ENCODE peak calls at places on chromosomes 12 and 14, in four cellular contexts. B, I, S and P are unnamed samples.

GRCh38 chr14:101039031-101039754 is 135.7 kb upstream of the RTL1 start:
- DNase-seq in S (no peak), B (no peak), I (no peak), P (no peak)

GRCh38 chr14:104375551-104376201 is 203.9 kb upstream of the C14orf180 start:
- DNase-seq in B (no peak), S (no peak), I (no peak), P (no peak)

GRCh38 chr14:66066991-66067788 is 419.0 kb upstream of the CCDC196 start:
- DNase-seq in S (peak), I (no peak), B (no peak), P (no peak)

GRCh38 chr14:21534576-21534975 is 8.4 kb upstream of the SALL2 start:
- DNase-seq in S (no peak), I (no peak), B (no peak), P (no peak)

GRCh38 chr14:23360496-23360895 is 4.5 kb downstream of the EFS start:
- DNase-seq in B (no peak), S (no peak), I (no peak), P (no peak)

GRCh38 chr14:23209651-23210423 is 26.4 kb upstream of the SLC7A8 start:
- DNase-seq in S (no peak), I (peak), B (no peak), P (no peak)

GRCh38 chr12:103965255-103965589 is 450 bp upstream of the TDG start:
- DNase-seq in I (no peak), B (no peak), S (no peak), P (no peak)

GRCh38 chr12:108595711-108596647 is 1.9 kb downstream of the TMEM119 start:
- DNase-seq in S (no peak), I (no peak), B (no peak), P (no peak)

GRCh38 chr14:101017806-101018560 is 114.5 kb upstream of the RTL1 start:
- DNase-seq in S (no peak), I (no peak), B (peak), P (no peak)

GRCh38 chr14:54502602-54503001 is 7.1 kb upstream of the CGRRF1 start:
- DNase-seq in I (no peak), S (peak), B (no peak), P (no peak)

GRCh38 chr12:42770261-42770660 is 180.7 kb upstream of the PRICKLE1 start:
- DNase-seq in B (no peak), S (no peak), I (no peak), P (no peak)

GRCh38 chr14:78399316-78399889 is 229.2 kb downstream of the NRXN3 start:
- DNase-seq in I (peak), S (peak), B (no peak), P (peak)

GRCh38 chr14:54572316-54572715 is 5.4 kb downstream of the SAMD4A start:
- DNase-seq in B (no peak), S (peak), I (peak), P (no peak)

GRCh38 chr12:57832966-57833365 is 13.6 kb downstream of the CTDSP2 start:
- DNase-seq in I (no peak), S (no peak), B (no peak), P (no peak)

GRCh38 chr14:101367421-101368261 is 193.7 kb upstream of the DIO3 start:
- DNase-seq in S (no peak), B (no peak), I (no peak), P (no peak)

GRCh38 chr12:65778268-65779090 is 45.8 kb upstream of the HMGA2 start:
- DNase-seq in S (peak), I (peak), B (no peak), P (no peak)

GRCh38 chr14:55864890-55865655 is 253.1 kb upstream of the PELI2 start:
- DNase-seq in B (no peak), S (no peak), I (peak), P (no peak)

GRCh38 chr12:11607313-11608081 is 42.0 kb upstream of the ETV6 start:
- DNase-seq in S (peak), I (no peak), B (peak), P (no peak)

GRCh38 chr12:28331130-28331529 is 140.9 kb downstream of the CCDC91 start:
- DNase-seq in B (no peak), I (no peak), S (peak), P (no peak)

GRCh38 chr14:44215660-44216059 is 291.4 kb downstream of the FSCB start:
- DNase-seq in I (no peak), S (no peak), B (no peak), P (no peak)

DNA sequence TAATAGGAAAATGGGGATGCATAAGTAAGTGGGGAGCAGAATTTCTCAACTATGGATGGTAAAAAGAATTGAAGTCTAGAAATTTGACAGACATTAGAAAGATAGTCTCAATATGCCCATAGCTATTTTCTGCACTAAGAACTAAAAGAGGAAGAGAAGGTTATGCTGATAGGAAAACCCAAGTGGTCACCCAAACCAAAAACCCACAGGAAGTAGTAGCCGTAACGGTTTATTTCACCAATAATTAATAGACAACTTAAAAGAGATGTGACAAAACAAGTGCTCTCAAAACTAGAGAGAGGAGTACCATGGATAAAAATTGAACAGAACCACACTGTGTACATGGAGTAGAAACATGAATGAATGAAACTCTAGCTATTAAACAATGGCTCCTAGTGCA is 295.4 kb downstream of the FSCB start:
- DNase-seq in B (no peak), I (no peak), S (no peak), P (no peak)
- TF ChIP-seq CTCF in B (no peak), I (no peak), S (no peak), P (no peak)

DNA sequence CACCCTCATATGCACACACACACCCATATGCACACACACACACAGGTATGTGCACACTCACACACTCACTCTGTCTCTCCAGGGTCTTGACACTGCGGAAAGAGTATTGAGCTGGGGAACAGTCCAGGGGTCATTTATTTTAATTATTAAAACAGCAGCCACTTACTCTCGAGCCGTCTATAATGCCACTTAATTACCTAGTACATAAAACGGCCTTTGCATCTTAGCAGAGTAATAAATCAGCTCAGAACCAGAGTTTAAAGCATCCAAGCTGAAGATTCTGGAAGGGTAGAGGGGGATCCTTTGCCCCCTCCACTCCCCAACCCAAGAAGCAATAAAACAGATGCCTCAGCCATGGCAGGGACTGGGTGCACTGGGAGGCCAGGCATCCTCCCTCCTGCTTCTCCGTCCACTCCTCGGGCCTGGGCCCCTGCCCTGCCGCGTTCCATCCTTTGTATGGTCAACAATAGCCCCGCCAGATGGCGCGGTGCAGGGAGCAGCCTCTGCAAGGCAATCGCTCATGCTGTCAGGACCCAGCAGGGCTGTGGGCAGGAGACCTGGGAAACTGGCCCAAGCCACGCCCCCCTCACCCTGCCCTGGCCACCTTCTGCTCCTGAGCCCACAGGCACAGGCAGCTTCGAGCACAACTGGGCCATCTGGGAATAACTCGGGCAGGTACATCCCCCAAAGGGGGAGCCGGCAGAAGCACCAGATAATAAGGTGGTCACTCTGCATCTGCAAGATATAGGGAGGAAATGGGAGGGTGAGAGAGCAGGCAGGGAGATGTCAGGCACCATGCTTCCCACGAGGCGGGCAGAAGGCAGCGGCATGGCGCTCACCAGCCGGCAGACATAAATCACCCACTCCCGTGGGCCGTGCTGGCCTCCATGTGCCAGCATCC is 40.9 kb downstream of the CCDC85C start:
- DNase-seq in S (peak), B (peak), I (peak), P (peak)
- TF ChIP-seq CTCF in S (peak), B (peak), I (peak), P (peak)

DNA sequence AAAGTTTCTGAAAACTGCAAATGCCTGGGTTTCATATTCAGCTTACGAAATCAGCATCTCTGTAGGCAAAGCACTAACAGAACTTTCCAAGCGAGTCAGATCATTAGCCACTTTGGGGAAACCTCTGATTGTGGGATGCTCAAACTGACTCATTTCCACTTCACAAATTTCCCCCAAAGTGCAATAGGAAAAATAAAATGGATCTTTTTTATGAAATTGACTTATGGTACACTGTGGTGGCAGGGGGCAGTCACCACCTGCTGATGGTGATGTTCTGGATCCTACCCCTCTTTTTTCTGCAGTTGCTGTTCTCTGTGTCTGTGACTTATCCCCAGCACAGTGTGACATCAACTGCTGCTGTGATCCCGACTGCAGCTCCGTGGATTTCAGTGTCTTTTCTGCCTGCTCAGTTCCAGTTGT is 5.6 kb downstream of the TCTN1 start:
- DNase-seq in I (peak), S (no peak), B (no peak), P (no peak)
- TF ChIP-seq CTCF in I (no peak), S (no peak), B (no peak), P (no peak)

GRCh38 chr12:53954694-53955035 is at the start of gene HOXC12:
- DNase-seq in B (no peak), I (no peak), S (no peak), P (no peak)
- TF ChIP-seq CTCF in B (no peak), I (no peak), S (no peak), P (no peak)

DNA sequence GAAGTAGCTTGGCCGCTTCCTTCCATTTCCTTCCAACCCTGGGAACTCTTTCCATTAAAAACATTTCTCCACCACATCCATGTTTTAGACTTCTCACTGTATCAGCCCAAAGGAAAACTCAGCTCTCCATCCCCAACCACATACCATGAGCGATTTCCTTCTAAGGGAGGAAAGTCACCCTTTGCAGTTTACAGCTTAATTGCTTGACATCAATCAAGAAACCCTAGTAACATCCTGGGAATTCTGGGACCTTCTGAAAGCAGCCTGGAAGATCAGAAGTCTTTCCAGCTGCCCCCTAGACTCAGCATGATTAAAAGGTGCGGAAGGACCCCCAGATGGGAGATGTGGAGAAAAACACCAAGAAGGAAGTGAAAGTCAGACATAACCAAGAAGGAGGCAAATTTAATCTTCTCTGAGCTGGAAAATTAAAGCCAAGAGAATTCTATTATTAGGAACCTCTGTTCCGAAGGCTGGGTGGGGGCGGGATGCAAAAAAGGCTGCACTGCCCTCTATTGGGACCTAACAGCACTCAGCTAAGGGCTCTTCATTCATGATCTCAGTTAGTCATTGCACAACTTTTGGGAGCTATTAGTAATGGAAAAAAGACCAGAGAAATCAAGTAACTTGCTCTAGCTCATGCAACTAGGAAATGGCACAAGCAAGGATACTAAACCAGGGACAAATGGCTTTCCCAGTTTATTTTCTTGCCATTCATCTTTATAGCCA is 73.2 kb upstream of the PLXNC1 start:
- DNase-seq in I (peak), B (peak), S (peak), P (no peak)
- TF ChIP-seq CTCF in I (peak), B (peak), S (peak), P (peak)

GRCh38 chr14:95141684-95142083 is 15.6 kb downstream of the DICER1 start:
- DNase-seq in B (no peak), I (no peak), S (no peak), P (no peak)

GRCh38 chr14:95144849-95145248 is 12.5 kb downstream of the DICER1 start:
- DNase-seq in I (no peak), S (no peak), B (no peak), P (no peak)

GRCh38 chr14:95143813-95144620 is 13.3 kb downstream of the DICER1 start:
- DNase-seq in S (peak), B (no peak), I (no peak), P (no peak)

GRCh38 chr14:95140060-95140858 is 17.1 kb downstream of the DICER1 start:
- DNase-seq in I (peak), B (no peak), S (peak), P (no peak)

DNA sequence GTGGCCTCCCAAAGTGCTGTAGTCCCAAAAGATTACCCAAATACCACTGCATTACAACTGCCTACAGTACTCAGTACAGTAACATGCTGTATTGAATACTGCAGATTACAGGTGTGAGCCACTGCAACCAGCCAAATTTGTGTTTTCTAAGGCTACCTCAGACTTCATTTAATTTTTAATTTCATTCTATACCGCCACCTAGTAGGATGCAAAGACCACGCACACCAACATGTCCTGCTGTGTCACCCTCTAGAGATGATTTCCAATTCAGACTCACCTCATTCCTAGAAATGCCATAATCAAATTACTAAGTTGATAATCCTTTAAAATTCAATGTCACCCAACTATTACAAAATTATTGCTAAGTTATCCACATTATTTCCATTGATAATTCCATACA is 15.1 kb downstream of the DICER1 start:
- DNase-seq in B (no peak), I (no peak), S (no peak), P (no peak)
- TF ChIP-seq CTCF in B (no peak), I (no peak), S (no peak), P (no peak)

GRCh38 chr12:98939350-98939749 is 294.3 kb downstream of the APAF1 start:
- DNase-seq in S (peak), B (no peak), I (peak), P (no peak)
- TF ChIP-seq CTCF in S (peak), B (no peak), I (peak), P (peak)

GRCh38 chr12:98423963-98424362 is 91.4 kb upstream of the TMPO start:
- DNase-seq in B (no peak), I (no peak), S (no peak), P (no peak)

GRCh38 chr12:98421336-98421735 is 94.1 kb upstream of the TMPO start:
- DNase-seq in B (no peak), S (no peak), I (no peak), P (no peak)

GRCh38 chr12:98422359-98422758 is 93.0 kb upstream of the TMPO start:
- DNase-seq in I (no peak), S (no peak), B (no peak), P (no peak)

GRCh38 chr12:98424726-98425401 is 90.5 kb upstream of the TMPO start:
- DNase-seq in I (peak), B (peak), S (peak), P (peak)

GRCh38 chr12:98422809-98423208 is 92.6 kb upstream of the TMPO start:
- DNase-seq in I (peak), B (peak), S (no peak), P (no peak)
- TF ChIP-seq CTCF in I (peak), B (peak), S (peak), P (peak)

GRCh38 chr12:6945613-6946012 is 1.8 kb downstream of the C12orf57 start:
- DNase-seq in B (no peak), I (no peak), S (no peak), P (no peak)

GRCh38 chr12:6946033-6946919 is 2.5 kb downstream of the C12orf57 start:
- DNase-seq in I (peak), S (peak), B (peak), P (no peak)

GRCh38 chr12:6943387-6943718 is 263 bp upstream of the RNU7-1 start:
- DNase-seq in I (peak), S (peak), B (peak), P (peak)

GRCh38 chr12:6943719-6944380 is at the start of the genes C12orf57 and RNU7-1:
- DNase-seq in S (peak), B (peak), I (peak), P (peak)

DNA sequence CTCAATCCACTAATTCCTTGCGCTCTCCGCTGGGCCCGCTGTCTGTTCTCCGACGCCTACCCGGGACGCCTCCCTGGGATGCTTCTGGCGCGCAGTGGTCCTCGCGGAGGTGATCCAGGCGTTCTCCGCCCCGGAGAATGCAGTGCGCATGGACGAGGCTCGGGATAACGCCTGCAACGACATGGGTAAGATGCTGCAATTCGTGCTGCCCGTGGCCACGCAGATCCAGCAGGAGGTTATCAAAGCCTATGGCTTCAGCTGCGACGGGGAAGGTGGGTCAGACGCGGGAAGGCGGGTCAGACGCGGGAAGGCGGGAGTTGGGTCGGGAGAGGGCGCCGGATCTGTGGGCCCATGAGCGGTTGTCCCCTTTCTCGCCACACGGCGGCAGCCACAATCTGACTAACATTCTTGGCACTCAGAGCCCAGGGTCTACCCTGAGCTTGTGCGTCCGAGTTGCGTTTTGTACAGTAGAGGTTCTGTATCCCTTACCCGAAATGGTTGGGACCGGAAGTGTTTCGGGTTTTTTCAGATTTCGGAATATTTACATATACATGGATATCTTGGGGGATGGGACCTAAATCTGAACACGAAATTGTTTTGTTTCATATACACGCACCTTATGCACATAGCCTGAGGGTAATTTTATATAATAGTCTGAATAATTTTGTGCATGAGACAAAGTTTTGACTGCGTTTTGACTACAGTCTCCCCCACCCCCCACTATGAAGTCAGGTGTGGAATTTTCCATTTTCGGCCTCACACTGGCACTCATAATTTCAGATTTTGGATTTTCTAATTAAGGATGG is 762 bp downstream of the C12orf57 start:
- DNase-seq in S (peak), I (peak), B (peak), P (peak)
- TF ChIP-seq CTCF in S (peak), I (peak), B (peak), P (peak)